ENCODE peak calls at places on chromosomes 13 and 19, in nine cellular contexts. One of them, this sample, is unnamed.

GRCh38 chr19:31535691-31536460 is 186.6 kb upstream of the TSHZ3 start:
- DNase-seq in ovary: no peak
- DNase-seq in lower leg skin: peak
- DNase-seq in Caco-2: no peak
- DNase-seq in left lung: no peak
- DNase-seq in IMR-90: no peak
- DNase-seq in GM13977: no peak
- DNase-seq in CD8-positive, alpha-beta T cell: no peak
- DNase-seq in AG09319: no peak
- DNase-seq in this sample: no peak

GRCh38 chr13:20716951-20717350 is 13.5 kb downstream of the IL17D start:
- DNase-seq in GM13977: no peak
- DNase-seq in ovary: no peak
- DNase-seq in CD8-positive, alpha-beta T cell: no peak
- DNase-seq in left lung: no peak
- DNase-seq in IMR-90: no peak
- DNase-seq in Caco-2: no peak
- DNase-seq in AG09319: no peak
- DNase-seq in lower leg skin: no peak
- DNase-seq in this sample: no peak

GRCh38 chr19:38388310-38389100 is at the start of gene SPRED3:
- DNase-seq in Caco-2: peak
- DNase-seq in IMR-90: peak
- DNase-seq in lower leg skin: no peak
- DNase-seq in left lung: no peak
- DNase-seq in ovary: peak
- DNase-seq in GM13977: peak
- DNase-seq in AG09319: no peak
- DNase-seq in CD8-positive, alpha-beta T cell: no peak
- DNase-seq in this sample: no peak

GRCh38 chr13:112572408-112572807 is 15.5 kb downstream of the TUBGCP3 start:
- DNase-seq in lower leg skin: no peak
- DNase-seq in Caco-2: no peak
- DNase-seq in ovary: no peak
- DNase-seq in CD8-positive, alpha-beta T cell: no peak
- DNase-seq in AG09319: no peak
- DNase-seq in left lung: no peak
- DNase-seq in GM13977: no peak
- DNase-seq in IMR-90: peak
- DNase-seq in this sample: no peak

GRCh38 chr13:79909664-79910063 is 428.7 kb downstream of the NDFIP2 start:
- DNase-seq in left lung: no peak
- DNase-seq in Caco-2: no peak
- DNase-seq in AG09319: no peak
- DNase-seq in lower leg skin: no peak
- DNase-seq in GM13977: no peak
- DNase-seq in ovary: no peak
- DNase-seq in IMR-90: no peak
- DNase-seq in CD8-positive, alpha-beta T cell: no peak
- DNase-seq in this sample: no peak

GRCh38 chr13:32962342-32962741 is 53.9 kb upstream of the KL start:
- DNase-seq in lower leg skin: no peak
- DNase-seq in Caco-2: no peak
- DNase-seq in AG09319: no peak
- DNase-seq in ovary: no peak
- DNase-seq in CD8-positive, alpha-beta T cell: no peak
- DNase-seq in IMR-90: no peak
- DNase-seq in GM13977: no peak
- DNase-seq in left lung: no peak
- DNase-seq in this sample: no peak

GRCh38 chr13:28494861-28495585 is at the start of gene FLT1:
- DNase-seq in ovary: peak
- DNase-seq in GM13977: peak
- DNase-seq in AG09319: no peak
- DNase-seq in lower leg skin: peak
- DNase-seq in CD8-positive, alpha-beta T cell: no peak
- DNase-seq in left lung: peak
- DNase-seq in Caco-2: no peak
- DNase-seq in IMR-90: peak
- DNase-seq in this sample: no peak

GRCh38 chr13:72983085-72983768 is 75.6 kb upstream of the KLF5 start:
- DNase-seq in GM13977: no peak
- DNase-seq in IMR-90: peak
- DNase-seq in AG09319: peak
- DNase-seq in lower leg skin: no peak
- DNase-seq in Caco-2: peak
- DNase-seq in left lung: peak
- DNase-seq in ovary: no peak
- DNase-seq in CD8-positive, alpha-beta T cell: no peak
- DNase-seq in this sample: no peak

GRCh38 chr13:41458187-41458938 is 1.0 kb downstream of the RGCC start:
- DNase-seq in CD8-positive, alpha-beta T cell: peak
- DNase-seq in Caco-2: peak
- DNase-seq in AG09319: no peak
- DNase-seq in lower leg skin: no peak
- DNase-seq in IMR-90: peak
- DNase-seq in ovary: no peak
- DNase-seq in GM13977: peak
- DNase-seq in left lung: peak
- DNase-seq in this sample: no peak

GRCh38 chr13:99506632-99507031 is 5.4 kb downstream of the TM9SF2 start:
- DNase-seq in lower leg skin: no peak
- DNase-seq in left lung: no peak
- DNase-seq in GM13977: no peak
- DNase-seq in CD8-positive, alpha-beta T cell: no peak
- DNase-seq in AG09319: no peak
- DNase-seq in IMR-90: no peak
- DNase-seq in Caco-2: no peak
- DNase-seq in ovary: no peak
- DNase-seq in this sample: no peak

GRCh38 chr19:35077411-35078223 is 36.1 kb downstream of the HPN start:
- DNase-seq in GM13977: no peak
- DNase-seq in lower leg skin: no peak
- DNase-seq in IMR-90: no peak
- DNase-seq in Caco-2: no peak
- DNase-seq in left lung: no peak
- DNase-seq in CD8-positive, alpha-beta T cell: no peak
- DNase-seq in ovary: no peak
- DNase-seq in AG09319: no peak
- DNase-seq in this sample: no peak

GRCh38 chr19:43555185-43555770 is 20.0 kb downstream of the XRCC1 start:
- DNase-seq in AG09319: no peak
- DNase-seq in left lung: peak
- DNase-seq in Caco-2: peak
- DNase-seq in IMR-90: peak
- DNase-seq in lower leg skin: no peak
- DNase-seq in GM13977: peak
- DNase-seq in CD8-positive, alpha-beta T cell: peak
- DNase-seq in ovary: peak
- DNase-seq in this sample: no peak

GRCh38 chr13:75648446-75648845 is 12.3 kb downstream of the LMO7 start:
- DNase-seq in GM13977: no peak
- DNase-seq in CD8-positive, alpha-beta T cell: no peak
- DNase-seq in AG09319: no peak
- DNase-seq in IMR-90: no peak
- DNase-seq in lower leg skin: no peak
- DNase-seq in left lung: no peak
- DNase-seq in ovary: no peak
- DNase-seq in Caco-2: no peak
- DNase-seq in this sample: no peak

GRCh38 chr19:8252922-8253589 is 43.9 kb downstream of the CERS4 start:
- DNase-seq in left lung: peak
- DNase-seq in CD8-positive, alpha-beta T cell: peak
- DNase-seq in AG09319: peak
- DNase-seq in Caco-2: peak
- DNase-seq in ovary: peak
- DNase-seq in IMR-90: peak
- DNase-seq in lower leg skin: peak
- DNase-seq in GM13977: peak
- DNase-seq in this sample: peak

GRCh38 chr19:32691952-32692726 is 518 bp downstream of the NUDT19 start:
- DNase-seq in GM13977: peak
- DNase-seq in Caco-2: peak
- DNase-seq in IMR-90: peak
- DNase-seq in CD8-positive, alpha-beta T cell: peak
- DNase-seq in ovary: peak
- DNase-seq in left lung: peak
- DNase-seq in AG09319: peak
- DNase-seq in lower leg skin: peak
- DNase-seq in this sample: no peak

GRCh38 chr19:43755256-43755801 is 567 bp upstream of the SMG9 start:
- DNase-seq in lower leg skin: peak
- DNase-seq in ovary: peak
- DNase-seq in CD8-positive, alpha-beta T cell: peak
- DNase-seq in GM13977: peak
- DNase-seq in Caco-2: peak
- DNase-seq in left lung: peak
- DNase-seq in AG09319: no peak
- DNase-seq in IMR-90: peak
- DNase-seq in this sample: peak

GRCh38 chr19:13366529-13367143 is 139.6 kb downstream of the CACNA1A start:
- DNase-seq in ovary: no peak
- DNase-seq in GM13977: no peak
- DNase-seq in left lung: no peak
- DNase-seq in Caco-2: no peak
- DNase-seq in lower leg skin: no peak
- DNase-seq in IMR-90: peak
- DNase-seq in AG09319: no peak
- DNase-seq in CD8-positive, alpha-beta T cell: no peak
- DNase-seq in this sample: no peak

DNA sequence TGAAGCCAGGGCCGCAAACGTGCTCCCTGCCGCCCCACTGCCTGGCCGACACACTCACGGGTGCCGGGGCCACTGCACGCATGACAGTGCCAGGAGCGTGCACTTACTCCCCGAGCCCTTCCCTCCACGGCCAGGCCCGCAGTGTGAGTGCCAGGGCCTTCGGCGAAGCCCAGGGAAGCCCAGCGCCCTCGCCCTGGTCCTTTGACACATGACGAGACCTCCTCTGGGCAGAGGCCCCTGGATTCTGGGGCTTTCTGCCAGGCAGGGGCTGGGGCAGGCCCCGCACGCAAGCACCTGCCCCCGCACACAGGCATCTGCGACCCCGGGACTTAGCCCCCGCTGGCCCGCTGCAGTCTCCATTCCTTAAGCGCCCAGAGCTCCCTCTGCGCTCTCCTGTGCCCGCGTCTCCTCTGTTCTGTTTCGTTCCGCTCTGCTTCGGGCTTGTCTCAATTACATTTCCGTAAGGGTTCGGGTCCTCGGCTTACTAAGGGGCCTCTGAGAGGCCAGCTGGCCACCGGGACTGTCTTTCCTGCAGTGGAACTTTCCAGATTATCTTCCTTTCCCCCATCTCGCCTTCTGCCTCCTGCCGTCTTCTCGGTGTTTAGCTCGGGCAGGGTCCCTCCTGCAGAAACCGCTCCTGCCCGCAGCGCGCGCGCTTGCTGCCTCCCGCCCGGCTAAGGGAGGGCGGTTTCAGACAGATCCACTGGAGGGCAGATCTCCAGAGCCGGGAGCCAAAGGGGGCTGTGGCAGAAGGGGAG is 98.8 kb downstream of the ING1 start:
- DNase-seq in left lung: no peak
- DNase-seq in IMR-90: no peak
- DNase-seq in Caco-2: no peak
- DNase-seq in CD8-positive, alpha-beta T cell: no peak
- DNase-seq in GM13977: no peak
- DNase-seq in lower leg skin: peak
- DNase-seq in AG09319: no peak
- DNase-seq in ovary: no peak
- DNase-seq in this sample: no peak
- TF ChIP-seq CTCF in left lung: no peak
- TF ChIP-seq CTCF in IMR-90: no peak
- TF ChIP-seq CTCF in Caco-2: no peak
- TF ChIP-seq CTCF in CD8-positive, alpha-beta T cell: no peak
- TF ChIP-seq CTCF in GM13977: no peak
- TF ChIP-seq CTCF in lower leg skin: no peak
- TF ChIP-seq CTCF in AG09319: peak
- TF ChIP-seq CTCF in ovary: no peak
- TF ChIP-seq CTCF in this sample: no peak

DNA sequence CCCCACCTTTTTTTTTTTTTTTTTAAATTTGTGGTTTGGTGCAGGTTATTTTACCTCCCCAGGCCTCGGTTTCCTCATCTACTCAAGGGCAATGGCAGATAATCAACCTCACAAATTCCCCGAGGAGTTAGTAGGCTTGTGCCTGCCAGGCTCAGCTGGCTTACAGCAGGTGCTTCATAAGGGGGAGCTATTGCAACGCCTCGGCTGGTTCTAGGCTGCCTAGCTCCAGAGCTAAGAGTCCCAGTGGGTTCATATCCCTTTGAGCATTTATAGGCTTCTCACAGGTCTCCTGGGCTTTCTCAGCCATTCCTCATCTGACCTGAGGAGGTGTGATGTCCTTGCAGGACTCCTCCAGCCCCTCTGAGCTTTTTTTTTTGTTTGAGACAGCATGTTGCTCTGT is 10.6 kb downstream of the BCKDHA start:
- DNase-seq in GM13977: no peak
- DNase-seq in lower leg skin: no peak
- DNase-seq in AG09319: no peak
- DNase-seq in ovary: no peak
- DNase-seq in CD8-positive, alpha-beta T cell: no peak
- DNase-seq in left lung: no peak
- DNase-seq in IMR-90: no peak
- DNase-seq in Caco-2: no peak
- DNase-seq in this sample: no peak
- TF ChIP-seq CTCF in GM13977: peak
- TF ChIP-seq CTCF in lower leg skin: no peak
- TF ChIP-seq CTCF in AG09319: no peak
- TF ChIP-seq CTCF in ovary: no peak
- TF ChIP-seq CTCF in CD8-positive, alpha-beta T cell: no peak
- TF ChIP-seq CTCF in left lung: no peak
- TF ChIP-seq CTCF in IMR-90: no peak
- TF ChIP-seq CTCF in Caco-2: no peak
- TF ChIP-seq CTCF in this sample: no peak

GRCh38 chr19:45567609-45568008 is 17.0 kb downstream of the OPA3 start:
- DNase-seq in GM13977: no peak
- DNase-seq in ovary: no peak
- DNase-seq in AG09319: no peak
- DNase-seq in lower leg skin: no peak
- DNase-seq in left lung: no peak
- DNase-seq in IMR-90: no peak
- DNase-seq in CD8-positive, alpha-beta T cell: no peak
- DNase-seq in Caco-2: no peak
- DNase-seq in this sample: no peak
- TF ChIP-seq CTCF in GM13977: no peak
- TF ChIP-seq CTCF in ovary: no peak
- TF ChIP-seq CTCF in AG09319: no peak
- TF ChIP-seq CTCF in lower leg skin: no peak
- TF ChIP-seq CTCF in left lung: no peak
- TF ChIP-seq CTCF in IMR-90: no peak
- TF ChIP-seq CTCF in CD8-positive, alpha-beta T cell: no peak
- TF ChIP-seq CTCF in Caco-2: no peak
- TF ChIP-seq CTCF in this sample: no peak

DNA sequence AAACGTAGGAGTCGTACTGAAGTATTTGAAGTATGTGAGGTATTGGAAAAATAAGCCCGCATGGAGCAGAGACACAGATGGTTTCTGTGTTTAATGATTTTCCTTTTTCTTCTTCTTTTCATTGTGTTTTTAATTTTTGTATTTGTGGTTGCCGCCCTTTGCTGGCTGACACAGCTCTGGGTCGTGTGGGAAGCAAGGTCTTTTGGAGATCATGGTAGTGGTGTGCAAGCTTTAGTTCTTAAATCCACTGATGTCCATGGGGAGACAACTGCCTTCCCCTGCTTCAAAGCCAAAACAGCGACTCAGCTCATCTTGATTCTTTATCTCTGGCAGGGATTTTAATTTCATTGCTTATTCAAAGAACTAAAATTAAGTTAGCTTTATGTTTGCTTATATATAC is 711.4 kb upstream of the SGCG start:
- DNase-seq in lower leg skin: no peak
- DNase-seq in CD8-positive, alpha-beta T cell: no peak
- DNase-seq in IMR-90: no peak
- DNase-seq in Caco-2: no peak
- DNase-seq in ovary: no peak
- DNase-seq in AG09319: no peak
- DNase-seq in GM13977: no peak
- DNase-seq in left lung: no peak
- DNase-seq in this sample: no peak
- TF ChIP-seq CTCF in lower leg skin: no peak
- TF ChIP-seq CTCF in CD8-positive, alpha-beta T cell: no peak
- TF ChIP-seq CTCF in IMR-90: no peak
- TF ChIP-seq CTCF in Caco-2: no peak
- TF ChIP-seq CTCF in ovary: no peak
- TF ChIP-seq CTCF in AG09319: no peak
- TF ChIP-seq CTCF in GM13977: no peak
- TF ChIP-seq CTCF in left lung: no peak
- TF ChIP-seq CTCF in this sample: no peak

This sample was measured in omental fat pad.